ENCODE peak calls at places on chromosomes 1 and 21, in eight cellular contexts. L is stomach, I is A549, H is sigmoid colon, J is suprapubic skin, W is heart left ventricle, C is IMR-90, M is body of pancreas. G is an unnamed sample. For H3K4me1, the result is how much of the 10 kb centered on the place peaks cover.

GRCh38 chr1:84719477-84720274 is 29.4 kb upstream of the SSX2IP start:
- DNase-seq in C (peak), J (no peak), I (no peak), W (no peak), L (no peak), M (no peak), H (no peak), G (no peak)

GRCh38 chr1:190511554-190511953 is 33.9 kb upstream of the BRINP3 start:
- DNase-seq in I (no peak), H (no peak), L (no peak), J (no peak), M (no peak), W (no peak), C (no peak), G (no peak)

GRCh38 chr1:47175227-47175934 is 14.5 kb downstream of the PDZK1IP1 start:
- DNase-seq in H (no peak), J (no peak), L (peak), I (peak), W (no peak), C (peak), M (peak), G (no peak)

GRCh38 chr1:164765557-164765956 is 206.6 kb downstream of the PBX1 start:
- DNase-seq in W (no peak), L (no peak), M (no peak), J (no peak), C (peak), I (peak), H (no peak), G (no peak)

GRCh38 chr1:91282695-91283420 is 121.8 kb downstream of the HFM1 start:
- DNase-seq in I (peak), M (peak), W (peak), J (no peak), C (peak), L (peak), H (peak), G (no peak)

GRCh38 chr1:14875781-14876564 is 277.5 kb downstream of the KAZN start:
- DNase-seq in H (no peak), M (peak), L (peak), W (no peak), I (no peak), J (no peak), C (no peak), G (no peak)

GRCh38 chr1:196774603-196775002 is at the start of gene CFHR3:
- DNase-seq in J (no peak), I (no peak), M (no peak), L (no peak), W (no peak), C (no peak), H (no peak), G (no peak)

GRCh38 chr1:194076646-194077045 is 890.2 kb upstream of the B3GALT2 start:
- DNase-seq in M (no peak), I (no peak), C (peak), J (no peak), W (no peak), H (no peak), L (no peak), G (no peak)

GRCh38 chr1:225480825-225481434 is 53.1 kb upstream of the LBR start:
- DNase-seq in I (peak), J (no peak), C (no peak), L (peak), W (no peak), H (peak), M (peak), G (no peak)

GRCh38 chr1:211537253-211537652 is 41.7 kb downstream of the SLC30A1 start:
- DNase-seq in L (peak), W (no peak), H (no peak), I (no peak), C (peak), M (no peak), J (no peak), G (no peak)

GRCh38 chr1:95916616-95917015 is 682.6 kb downstream of the RWDD3 start:
- DNase-seq in C (peak), H (no peak), M (no peak), J (no peak), L (no peak), W (no peak), I (no peak), G (no peak)

GRCh38 chr1:24108334-24109165 is 3.4 kb downstream of the MYOM3 start:
- DNase-seq in C (peak), M (no peak), H (no peak), I (peak), W (no peak), L (no peak), J (no peak), G (no peak)

GRCh38 chr1:206479164-206480125 is 9.2 kb downstream of the IKBKE start:
- DNase-seq in I (peak), L (peak), H (peak), C (peak), J (no peak), W (peak), M (peak), G (peak)

GRCh38 chr1:235513495-235514366 is 9.5 kb upstream of the B3GALNT2 start:
- DNase-seq in L (no peak), C (peak), J (no peak), W (peak), I (peak), H (no peak), M (peak), G (no peak)

GRCh38 chr1:193674292-193674944 is 488.0 kb upstream of the B3GALT2 start:
- DNase-seq in I (no peak), L (no peak), H (no peak), W (no peak), J (no peak), C (peak), M (no peak), G (no peak)

GRCh38 chr1:236242568-236242967 is 39.2 kb downstream of the ERO1B start:
- DNase-seq in C (no peak), H (no peak), L (no peak), M (no peak), J (no peak), I (no peak), W (no peak), G (no peak)

GRCh38 chr1:153953859-153954365 is 4.5 kb downstream of the CRTC2 start:
- DNase-seq in I (no peak), J (no peak), L (no peak), H (no peak), C (no peak), M (no peak), W (no peak), G (peak)

GRCh38 chr21:24895885-24896734 is 711.2 kb downstream of the MRPL39 start:
- DNase-seq in W (no peak), M (peak), C (peak), J (no peak), H (no peak), I (no peak), L (peak), G (no peak)

GRCh38 chr21:38664821-38665220 is 140.9 kb upstream of the ETS2 start:
- DNase-seq in H (no peak), I (no peak), J (no peak), W (no peak), M (no peak), C (no peak), L (no peak), G (no peak)

GRCh38 chr1:160644399-160644798 is 2.4 kb downstream of the SLAMF1 start:
- DNase-seq in I (no peak), C (no peak), M (no peak), J (no peak), L (no peak), W (no peak), H (no peak), G (no peak)

GRCh38 chr1:160646192-160646591 is 652 bp downstream of the SLAMF1 start:
- DNase-seq in L (no peak), W (no peak), M (no peak), H (no peak), I (no peak), C (no peak), J (no peak), G (no peak)

GRCh38 chr1:160647329-160647720 is 481 bp upstream of the SLAMF1 start:
- DNase-seq in I (no peak), W (no peak), M (no peak), L (no peak), C (no peak), H (no peak), J (no peak), G (no peak)

GRCh38 chr1:160645386-160646063 is 1.3 kb downstream of the SLAMF1 start:
- DNase-seq in I (no peak), W (no peak), C (no peak), M (no peak), H (no peak), J (no peak), L (no peak), G (peak)

GRCh38 chr1:160646711-160647328 is at the start of gene SLAMF1:
- DNase-seq in I (no peak), L (no peak), J (no peak), C (no peak), M (no peak), H (no peak), W (no peak), G (no peak)
- TF ChIP-seq POLR2A in I (no peak), L (no peak), J (no peak), C (no peak), M (no peak), H (no peak), W (no peak), G (no peak)

GRCh38 chr1:89844236-89844807 is 23.5 kb downstream of the LRRC8D start:
- DNase-seq in I (peak), W (no peak), C (peak), M (no peak), L (no peak), H (no peak), J (no peak), G (no peak)
- H3K4me1 ChIP-seq in I (half or more), W (under half), C (under half), M (under half), L (under half), H (under half), J (under half), G (under half)

GRCh38 chr1:224183591-224184312 is 712 bp downstream of the DEGS1 start:
- DNase-seq in J (no peak), M (peak), L (peak), I (peak), W (peak), H (peak), C (peak), G (peak)

GRCh38 chr1:224182057-224182865 is 779 bp upstream of the DEGS1 start:
- DNase-seq in I (no peak), M (no peak), C (no peak), J (no peak), L (peak), W (no peak), H (no peak), G (peak)

GRCh38 chr1:224181453-224181810 is 1.6 kb upstream of the DEGS1 start:
- DNase-seq in C (no peak), H (no peak), W (no peak), M (no peak), J (no peak), I (no peak), L (no peak), G (no peak)

GRCh38 chr1:224180783-224181452 is 2.1 kb upstream of the DEGS1 start:
- DNase-seq in I (no peak), L (no peak), C (no peak), J (no peak), H (no peak), W (no peak), M (no peak), G (peak)

DNA sequence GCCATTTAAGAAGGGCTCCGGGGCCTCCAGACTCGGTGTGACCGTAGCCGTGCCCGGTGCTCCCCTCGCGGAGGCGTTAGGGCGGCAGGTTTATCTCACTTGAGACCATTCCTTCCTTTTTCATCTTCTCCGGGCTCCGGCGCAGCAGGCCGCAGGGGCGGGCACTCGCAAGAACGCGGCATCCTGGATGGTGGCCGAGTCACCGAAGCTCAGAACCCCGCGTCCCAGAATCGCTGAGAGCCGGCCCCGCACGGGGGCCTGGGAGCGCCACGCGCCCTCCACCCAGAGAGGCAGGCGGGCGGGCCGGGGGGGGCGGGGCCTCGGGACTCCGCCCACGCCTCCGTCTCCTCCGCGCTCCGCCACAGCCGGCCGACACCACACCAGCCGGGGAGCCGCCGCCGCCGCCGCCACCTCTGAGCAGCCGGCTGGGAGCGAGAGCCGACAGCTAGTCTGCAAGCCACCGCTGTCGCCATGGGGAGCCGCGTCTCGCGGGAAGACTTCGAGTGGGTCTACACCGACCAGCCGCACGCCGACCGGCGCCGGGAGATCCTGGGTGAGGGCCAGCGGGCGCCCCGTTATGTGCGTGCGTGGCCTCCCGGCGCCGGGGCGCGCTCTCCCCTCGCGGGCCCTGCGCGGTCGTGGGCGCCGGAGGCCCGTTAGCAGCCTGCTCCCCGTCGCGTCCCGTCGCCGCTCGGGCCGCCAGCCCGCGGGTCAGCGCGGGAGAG is at the start of gene DEGS1:
- DNase-seq in J (peak), L (peak), M (peak), W (peak), H (peak), I (peak), C (peak), G (peak)
- TF ChIP-seq CTCF in J (no peak), L (no peak), M (no peak), W (no peak), H (no peak), I (no peak), C (no peak), G (no peak)

DNA sequence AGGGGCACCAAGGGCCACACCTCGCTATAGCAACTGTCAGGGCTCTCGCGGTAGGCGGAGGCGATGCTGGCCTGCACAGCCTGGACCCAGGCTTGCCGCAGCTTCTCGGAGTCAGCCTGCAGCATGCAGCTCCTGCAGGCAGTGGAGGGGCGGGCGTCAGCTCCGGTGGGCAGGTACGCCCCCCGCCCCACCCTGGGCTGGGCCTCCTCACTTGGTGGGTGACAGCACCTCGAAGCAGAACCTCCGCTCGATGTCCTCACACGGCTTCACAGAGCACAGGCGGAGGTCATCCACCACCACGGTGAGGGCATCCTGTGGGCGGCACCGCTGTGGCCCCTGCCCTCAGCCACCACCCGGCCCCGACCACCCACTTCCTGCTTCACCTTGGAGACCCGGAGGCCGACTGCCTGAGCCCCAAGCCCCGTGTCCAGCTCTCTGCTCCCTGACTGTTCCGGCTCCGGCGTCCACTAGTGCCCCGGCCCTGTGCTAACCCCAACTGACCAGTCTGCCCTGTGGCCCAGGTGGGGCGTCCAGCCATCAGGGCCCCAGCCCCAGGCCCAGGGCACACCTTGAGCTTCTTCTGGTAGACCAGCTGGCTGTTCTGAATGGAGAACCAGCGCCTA is 9.8 kb downstream of the ACAP3 start:
- DNase-seq in I (no peak), W (no peak), J (no peak), H (no peak), L (no peak), C (no peak), M (no peak), G (no peak)
- TF ChIP-seq POLR2A in I (no peak), W (no peak), J (no peak), H (no peak), L (no peak), C (no peak), M (no peak), G (no peak)

DNA sequence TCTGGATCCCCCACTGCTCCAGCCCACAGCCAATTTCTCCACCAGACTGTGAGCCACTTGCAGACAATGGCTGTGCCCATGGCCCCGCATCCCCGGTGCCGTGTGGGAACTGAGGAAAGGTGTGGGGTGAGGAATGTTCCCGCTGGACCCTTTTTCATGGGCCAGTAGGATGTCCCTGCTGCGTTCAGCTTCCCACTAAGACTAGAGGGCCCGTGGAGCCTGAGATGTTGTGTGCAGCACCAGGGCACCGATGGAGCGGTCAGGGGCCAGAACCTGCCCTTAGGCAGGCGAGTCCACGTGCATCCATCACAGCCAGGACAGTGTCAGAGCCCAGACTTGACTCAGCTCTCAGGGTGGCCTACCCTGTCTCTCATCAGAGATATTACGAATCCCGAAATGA is 105.7 kb upstream of the COL6A1 start:
- DNase-seq in L (no peak), W (no peak), C (no peak), I (no peak), M (no peak), H (peak), J (no peak), G (peak)
- H3K4me1 ChIP-seq in L (under half), W (under half), C (under half), I (under half), M (under half), H (under half), J (under half), G (under half)

GRCh38 chr1:38014171-38014570 is 1.6 kb downstream of the UTP11 start:
- DNase-seq in W (no peak), H (no peak), L (no peak), I (no peak), C (no peak), J (no peak), M (no peak), G (no peak)

GRCh38 chr1:38006008-38006828 is 904 bp upstream of the FHL3 start:
- DNase-seq in I (no peak), H (no peak), M (no peak), L (no peak), W (peak), J (peak), C (no peak), G (no peak)

GRCh38 chr1:38013027-38013588 is 574 bp downstream of the UTP11 start:
- DNase-seq in J (no peak), W (no peak), I (no peak), H (no peak), C (peak), M (no peak), L (no peak), G (no peak)

GRCh38 chr1:38009088-38009840 is 3.3 kb upstream of the UTP11 start:
- DNase-seq in J (peak), I (no peak), M (no peak), W (no peak), L (no peak), C (peak), H (peak), G (no peak)

DNA sequence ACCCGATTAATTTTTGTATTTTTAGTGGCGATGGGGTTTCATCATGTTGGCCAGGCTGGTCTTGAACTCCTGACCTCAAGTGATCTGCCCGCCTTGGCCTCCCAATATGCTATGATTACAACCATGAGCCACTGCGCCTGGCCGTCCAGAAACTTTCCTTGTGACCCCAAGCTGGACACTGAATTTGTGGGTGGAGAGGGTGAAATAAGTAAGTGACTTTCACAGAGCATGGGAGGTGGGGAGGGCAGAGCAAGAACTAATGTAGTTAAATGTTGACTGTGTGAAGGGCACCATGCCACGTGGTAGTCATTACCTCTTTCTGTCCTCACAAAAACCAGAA is 2.7 kb upstream of the UTP11 start:
- DNase-seq in J (no peak), W (no peak), M (no peak), L (no peak), C (no peak), H (no peak), I (no peak), G (no peak)
- TF ChIP-seq CTCF in J (no peak), W (no peak), M (no peak), L (no peak), C (no peak), H (no peak), I (no peak), G (no peak)